ENCODE peak calls at places on chromosome 22, in ten cellular contexts. X is GM23338, K is breast epithelium, V is suprapubic skin, M is stomach, T is SK-N-SH, R is sigmoid colon, Q is HL-60, U is H1, L is Panc1. N is an unnamed sample.

GRCh38 chr22:27100789-27101188 is 443.4 kb downstream of the MIAT start:
- DNase-seq in Q (no peak), X (peak; percentile 72), V (no peak), K (no peak), L (no peak), U (no peak), R (peak; percentile 76), M (no peak), T (peak; percentile 76), N (no peak)

GRCh38 chr22:23376256-23376655 is 195.9 kb downstream of the BCR start:
- DNase-seq in U (no peak), M (no peak), R (no peak), X (peak; percentile 75), Q (peak; percentile 2), V (peak; percentile 34), L (no peak), K (no peak), T (no peak), N (peak; percentile 68)

GRCh38 chr22:46515208-46516111 is 22.0 kb downstream of the CELSR1 start:
- DNase-seq in R (no peak), X (no peak), V (peak; percentile 52), T (peak; percentile 32), Q (no peak), M (no peak), U (no peak), L (no peak), K (no peak), N (no peak)

GRCh38 chr22:24518228-24518627 is 23.1 kb downstream of the UPB1 start:
- DNase-seq in M (no peak), R (no peak), Q (no peak), U (no peak), V (no peak), X (no peak), K (no peak), L (no peak), T (no peak), N (no peak)

GRCh38 chr22:48892571-48893287 is 934.9 kb downstream of the BRD1 start:
- DNase-seq in Q (no peak), V (no peak), K (no peak), T (no peak), M (no peak), X (no peak), L (no peak), U (no peak), R (no peak), N (no peak)

GRCh38 chr22:49026476-49027121 is 801.1 kb downstream of the BRD1 start:
- DNase-seq in M (no peak), R (no peak), T (peak; percentile 62), X (no peak), Q (no peak), U (no peak), K (no peak), L (no peak), V (no peak), N (no peak)

GRCh38 chr22:32413715-32414114 is 1.7 kb upstream of the RTCB start:
- DNase-seq in U (no peak), R (no peak), K (no peak), X (peak; percentile 40), M (no peak), V (no peak), L (no peak), Q (no peak), T (peak; percentile 34), N (no peak)

GRCh38 chr22:22458896-22459588 is 49.5 kb downstream of the ZNF280B start:
- DNase-seq in V (no peak), K (no peak), U (no peak), R (no peak), Q (no peak), X (peak; percentile 5), T (no peak), M (no peak), L (no peak), N (no peak)

GRCh38 chr22:23156286-23156685 is 11.0 kb downstream of the RAB36 start:
- DNase-seq in K (no peak), X (peak; percentile 56), M (no peak), R (no peak), Q (no peak), L (no peak), V (no peak), U (no peak), T (no peak), N (no peak)

GRCh38 chr22:22030493-22031182 is 48.1 kb upstream of the TOP3B start:
- DNase-seq in V (no peak), Q (no peak), U (no peak), R (no peak), L (peak; percentile 17), M (no peak), X (peak; percentile 47), K (no peak), T (peak; percentile 32), N (no peak)

DNA sequence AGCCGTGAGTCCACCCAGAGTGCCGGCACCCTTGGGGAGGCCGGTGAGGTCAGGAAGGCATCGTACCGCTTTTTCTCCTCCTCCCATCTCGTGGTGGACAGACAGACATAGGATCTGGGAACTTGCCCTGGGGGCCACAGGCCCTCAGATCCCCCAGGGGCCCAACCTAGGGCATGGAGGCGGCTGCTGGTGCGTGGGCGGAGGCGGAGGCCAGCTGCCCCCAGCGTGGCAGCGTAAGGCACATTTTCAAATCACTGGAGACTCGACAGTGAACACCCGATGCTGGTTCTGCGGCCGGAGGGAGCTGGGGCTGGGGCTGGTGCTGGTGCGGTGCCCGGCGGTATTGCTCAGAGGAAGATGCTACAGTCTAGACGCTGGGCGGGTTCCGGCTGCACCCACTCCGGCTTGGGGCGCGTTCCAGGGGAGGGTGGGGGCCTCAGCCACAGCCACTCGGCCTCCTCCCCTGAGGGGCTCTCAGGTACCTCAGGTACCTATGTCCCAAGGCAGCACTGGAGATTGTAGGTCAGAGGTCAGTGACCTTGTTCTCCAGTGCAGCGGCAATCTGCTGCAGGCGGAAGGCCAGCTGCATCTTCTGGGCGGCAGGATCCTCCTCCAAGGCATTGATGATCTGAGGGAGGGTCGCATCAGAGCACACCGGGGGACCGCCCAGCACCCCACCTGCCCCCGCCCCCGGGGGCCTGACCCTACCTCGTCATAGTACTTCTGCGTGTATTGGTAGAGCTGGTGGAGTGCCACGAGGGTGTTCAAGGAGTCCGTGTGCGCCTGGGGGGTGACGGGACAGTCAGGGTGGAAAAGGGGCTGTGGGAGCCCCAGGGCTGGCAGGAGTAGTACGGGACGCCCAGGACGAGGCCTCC is 5.2 kb upstream of the MAPK11 start:
- DNase-seq in L (no peak), X (no peak), V (no peak), Q (no peak), R (no peak), M (no peak), K (no peak), T (no peak), U (no peak), N (no peak)
- TF ChIP-seq POLR2AphosphoS5 in L (no peak), X (no peak), V (no peak), Q (no peak), R (no peak), M (no peak), K (no peak), T (no peak), U (no peak), N (no peak)

GRCh38 chr22:39027717-39028116 is 6.8 kb downstream of the APOBEC3D start:
- DNase-seq in K (no peak), R (no peak), V (no peak), T (no peak), Q (no peak), M (no peak), X (no peak), L (no peak), U (no peak), N (no peak)
- TF ChIP-seq POLR2AphosphoS5 in K (no peak), R (no peak), V (no peak), T (no peak), Q (no peak), M (no peak), X (no peak), L (no peak), U (no peak), N (no peak)

GRCh38 chr22:41905411-41906202 is 9.3 kb downstream of the SHISA8 start:
- DNase-seq in K (no peak), T (no peak), M (no peak), X (no peak), L (no peak), Q (no peak), V (no peak), U (no peak), R (no peak), N (no peak)

GRCh38 chr22:41904450-41905410 is 10.1 kb downstream of the SHISA8 start:
- DNase-seq in L (no peak), R (no peak), V (no peak), K (no peak), U (no peak), Q (no peak), X (no peak), M (no peak), T (no peak), N (no peak)

GRCh38 chr22:41900652-41901312 is 14.1 kb downstream of the SHISA8 start:
- DNase-seq in V (no peak), L (no peak), T (no peak), U (no peak), X (no peak), Q (no peak), M (no peak), K (no peak), R (no peak), N (no peak)

GRCh38 chr22:41902016-41902415 is 12.9 kb downstream of the SHISA8 start:
- DNase-seq in K (no peak), M (no peak), T (no peak), R (no peak), X (no peak), L (no peak), Q (no peak), U (no peak), V (no peak), N (no peak)

GRCh38 chr22:41902932-41903421 is 11.9 kb downstream of the SHISA8 start:
- DNase-seq in M (peak; percentile 96), T (no peak), U (no peak), X (no peak), R (no peak), L (no peak), V (no peak), Q (no peak), K (peak; percentile 64), N (no peak)
- TF ChIP-seq POLR2AphosphoS5 in M (peak; percentile 48), T (no peak), U (no peak), X (no peak), R (no peak), L (no peak), V (no peak), Q (no peak), K (no peak), N (peak; percentile 38)

GRCh38 chr22:40679964-40680818 is 907 bp downstream of the MCHR1 start:
- DNase-seq in L (no peak), X (peak; percentile 31), K (no peak), M (no peak), R (no peak), V (no peak), Q (no peak), T (no peak), U (no peak), N (no peak)
- TF ChIP-seq POLR2AphosphoS5 in L (no peak), X (no peak), K (no peak), M (no peak), R (no peak), V (no peak), Q (no peak), T (no peak), U (no peak), N (no peak)